ENCODE peak calls at places on chromosomes 4 and X, in five cellular contexts. One of them, this sample, is unnamed.

GRCh38 chr4:3836802-3837601 is 70.8 kb downstream of the ADRA2C start:
- DNase-seq in stimulated activated CD4-positive, alpha-beta T cell treated with anti-CD3 and anti-CD28 coated beads, TNF-alpha, amount 100 ng/mL, for 1 hour: no peak
- DNase-seq in SW480: peak; percentile 100
- DNase-seq in nucleus accumbens: no peak
- DNase-seq in activated CD4-positive, CD25-positive, alpha-beta regulatory T cell treated with anti-CD3 and anti-CD28 coated beads, Interleukin-2, amount 50 U/mL, for 72 hours: peak; percentile 42
- DNase-seq in this sample: no peak

GRCh38 chr4:53459548-53459947 is 82.1 kb downstream of the FIP1L1 start:
- DNase-seq in stimulated activated CD4-positive, alpha-beta T cell treated with anti-CD3 and anti-CD28 coated beads, TNF-alpha, amount 100 ng/mL, for 1 hour: no peak
- DNase-seq in SW480: no peak
- DNase-seq in nucleus accumbens: no peak
- DNase-seq in activated CD4-positive, CD25-positive, alpha-beta regulatory T cell treated with anti-CD3 and anti-CD28 coated beads, Interleukin-2, amount 50 U/mL, for 72 hours: no peak
- DNase-seq in this sample: no peak

GRCh38 chr4:73704314-73705055 is 35.9 kb upstream of the CXCL8 start:
- DNase-seq in stimulated activated CD4-positive, alpha-beta T cell treated with anti-CD3 and anti-CD28 coated beads, TNF-alpha, amount 100 ng/mL, for 1 hour: no peak
- DNase-seq in SW480: peak; percentile 10
- DNase-seq in nucleus accumbens: no peak
- DNase-seq in activated CD4-positive, CD25-positive, alpha-beta regulatory T cell treated with anti-CD3 and anti-CD28 coated beads, Interleukin-2, amount 50 U/mL, for 72 hours: no peak
- DNase-seq in this sample: peak; percentile 14

GRCh38 chr4:183130328-183131155 is 31.5 kb downstream of the WWC2 start:
- DNase-seq in stimulated activated CD4-positive, alpha-beta T cell treated with anti-CD3 and anti-CD28 coated beads, TNF-alpha, amount 100 ng/mL, for 1 hour: no peak
- DNase-seq in SW480: no peak
- DNase-seq in nucleus accumbens: no peak
- DNase-seq in activated CD4-positive, CD25-positive, alpha-beta regulatory T cell treated with anti-CD3 and anti-CD28 coated beads, Interleukin-2, amount 50 U/mL, for 72 hours: no peak
- DNase-seq in this sample: peak; percentile 40

GRCh38 chrX:132488819-132489255 is at the start of gene MBNL3:
- DNase-seq in stimulated activated CD4-positive, alpha-beta T cell treated with anti-CD3 and anti-CD28 coated beads, TNF-alpha, amount 100 ng/mL, for 1 hour: peak; percentile 43
- DNase-seq in SW480: peak; percentile 74
- DNase-seq in nucleus accumbens: peak; percentile 22
- DNase-seq in activated CD4-positive, CD25-positive, alpha-beta regulatory T cell treated with anti-CD3 and anti-CD28 coated beads, Interleukin-2, amount 50 U/mL, for 72 hours: peak; percentile 49
- DNase-seq in this sample: no peak

GRCh38 chr4:121938282-121939092 is 13.4 kb downstream of the TRPC3 start:
- DNase-seq in stimulated activated CD4-positive, alpha-beta T cell treated with anti-CD3 and anti-CD28 coated beads, TNF-alpha, amount 100 ng/mL, for 1 hour: no peak
- DNase-seq in SW480: no peak
- DNase-seq in nucleus accumbens: no peak
- DNase-seq in activated CD4-positive, CD25-positive, alpha-beta regulatory T cell treated with anti-CD3 and anti-CD28 coated beads, Interleukin-2, amount 50 U/mL, for 72 hours: no peak
- DNase-seq in this sample: no peak

GRCh38 chr4:138870739-138871633 is 144.6 kb upstream of the NOCT start:
- DNase-seq in stimulated activated CD4-positive, alpha-beta T cell treated with anti-CD3 and anti-CD28 coated beads, TNF-alpha, amount 100 ng/mL, for 1 hour: no peak
- DNase-seq in SW480: peak; percentile 56
- DNase-seq in nucleus accumbens: peak; percentile 53
- DNase-seq in activated CD4-positive, CD25-positive, alpha-beta regulatory T cell treated with anti-CD3 and anti-CD28 coated beads, Interleukin-2, amount 50 U/mL, for 72 hours: peak; percentile 38
- DNase-seq in this sample: peak; percentile 90

GRCh38 chr4:181619651-181620050 is 623.6 kb upstream of the TENM3 start:
- DNase-seq in stimulated activated CD4-positive, alpha-beta T cell treated with anti-CD3 and anti-CD28 coated beads, TNF-alpha, amount 100 ng/mL, for 1 hour: no peak
- DNase-seq in SW480: no peak
- DNase-seq in nucleus accumbens: no peak
- DNase-seq in activated CD4-positive, CD25-positive, alpha-beta regulatory T cell treated with anti-CD3 and anti-CD28 coated beads, Interleukin-2, amount 50 U/mL, for 72 hours: no peak
- DNase-seq in this sample: no peak

GRCh38 chrX:724256-724655 is 93.7 kb downstream of the SHOX start:
- DNase-seq in stimulated activated CD4-positive, alpha-beta T cell treated with anti-CD3 and anti-CD28 coated beads, TNF-alpha, amount 100 ng/mL, for 1 hour: no peak
- DNase-seq in SW480: no peak
- DNase-seq in nucleus accumbens: no peak
- DNase-seq in activated CD4-positive, CD25-positive, alpha-beta regulatory T cell treated with anti-CD3 and anti-CD28 coated beads, Interleukin-2, amount 50 U/mL, for 72 hours: no peak
- DNase-seq in this sample: no peak

GRCh38 chr4:532588-533317 is 33.7 kb downstream of the PIGG start:
- DNase-seq in stimulated activated CD4-positive, alpha-beta T cell treated with anti-CD3 and anti-CD28 coated beads, TNF-alpha, amount 100 ng/mL, for 1 hour: no peak
- DNase-seq in SW480: no peak
- DNase-seq in nucleus accumbens: no peak
- DNase-seq in activated CD4-positive, CD25-positive, alpha-beta regulatory T cell treated with anti-CD3 and anti-CD28 coated beads, Interleukin-2, amount 50 U/mL, for 72 hours: no peak
- DNase-seq in this sample: no peak

GRCh38 chrX:124023838-124024238 is 62.3 kb downstream of the STAG2 start:
- DNase-seq in stimulated activated CD4-positive, alpha-beta T cell treated with anti-CD3 and anti-CD28 coated beads, TNF-alpha, amount 100 ng/mL, for 1 hour: no peak
- DNase-seq in SW480: no peak
- DNase-seq in nucleus accumbens: no peak
- DNase-seq in activated CD4-positive, CD25-positive, alpha-beta regulatory T cell treated with anti-CD3 and anti-CD28 coated beads, Interleukin-2, amount 50 U/mL, for 72 hours: no peak
- DNase-seq in this sample: no peak

GRCh38 chrX:9858080-9858479 is 71.9 kb downstream of the SHROOM2 start:
- DNase-seq in stimulated activated CD4-positive, alpha-beta T cell treated with anti-CD3 and anti-CD28 coated beads, TNF-alpha, amount 100 ng/mL, for 1 hour: no peak
- DNase-seq in SW480: no peak
- DNase-seq in nucleus accumbens: no peak
- DNase-seq in activated CD4-positive, CD25-positive, alpha-beta regulatory T cell treated with anti-CD3 and anti-CD28 coated beads, Interleukin-2, amount 50 U/mL, for 72 hours: no peak
- DNase-seq in this sample: no peak

GRCh38 chr4:145195167-145195952 is 15.0 kb upstream of the OTUD4 start:
- DNase-seq in stimulated activated CD4-positive, alpha-beta T cell treated with anti-CD3 and anti-CD28 coated beads, TNF-alpha, amount 100 ng/mL, for 1 hour: no peak
- DNase-seq in SW480: peak; percentile 62
- DNase-seq in nucleus accumbens: no peak
- DNase-seq in activated CD4-positive, CD25-positive, alpha-beta regulatory T cell treated with anti-CD3 and anti-CD28 coated beads, Interleukin-2, amount 50 U/mL, for 72 hours: no peak
- DNase-seq in this sample: no peak

GRCh38 chr4:70505152-70505748 is 13.1 kb upstream of the AMTN start:
- DNase-seq in stimulated activated CD4-positive, alpha-beta T cell treated with anti-CD3 and anti-CD28 coated beads, TNF-alpha, amount 100 ng/mL, for 1 hour: peak; percentile 7
- DNase-seq in SW480: peak; percentile 12
- DNase-seq in nucleus accumbens: peak; percentile 6
- DNase-seq in activated CD4-positive, CD25-positive, alpha-beta regulatory T cell treated with anti-CD3 and anti-CD28 coated beads, Interleukin-2, amount 50 U/mL, for 72 hours: peak; percentile 42
- DNase-seq in this sample: peak; percentile 67

GRCh38 chr4:20254517-20255250 is 3.0 kb downstream of the SLIT2 start:
- DNase-seq in stimulated activated CD4-positive, alpha-beta T cell treated with anti-CD3 and anti-CD28 coated beads, TNF-alpha, amount 100 ng/mL, for 1 hour: no peak
- DNase-seq in SW480: no peak
- DNase-seq in nucleus accumbens: peak; percentile 24
- DNase-seq in activated CD4-positive, CD25-positive, alpha-beta regulatory T cell treated with anti-CD3 and anti-CD28 coated beads, Interleukin-2, amount 50 U/mL, for 72 hours: no peak
- DNase-seq in this sample: no peak

GRCh38 chr4:7371122-7371941 is 63.4 kb downstream of the PSAPL1 start:
- DNase-seq in stimulated activated CD4-positive, alpha-beta T cell treated with anti-CD3 and anti-CD28 coated beads, TNF-alpha, amount 100 ng/mL, for 1 hour: no peak
- DNase-seq in SW480: peak; percentile 7
- DNase-seq in nucleus accumbens: no peak
- DNase-seq in activated CD4-positive, CD25-positive, alpha-beta regulatory T cell treated with anti-CD3 and anti-CD28 coated beads, Interleukin-2, amount 50 U/mL, for 72 hours: no peak
- DNase-seq in this sample: no peak

GRCh38 chr4:87227704-87228560 is 7.5 kb upstream of the KLHL8 start:
- DNase-seq in stimulated activated CD4-positive, alpha-beta T cell treated with anti-CD3 and anti-CD28 coated beads, TNF-alpha, amount 100 ng/mL, for 1 hour: no peak
- DNase-seq in SW480: no peak
- DNase-seq in nucleus accumbens: no peak
- DNase-seq in activated CD4-positive, CD25-positive, alpha-beta regulatory T cell treated with anti-CD3 and anti-CD28 coated beads, Interleukin-2, amount 50 U/mL, for 72 hours: no peak
- DNase-seq in this sample: no peak

GRCh38 chr4:149441338-149441737 is 374.3 kb downstream of the IQCM start:
- DNase-seq in stimulated activated CD4-positive, alpha-beta T cell treated with anti-CD3 and anti-CD28 coated beads, TNF-alpha, amount 100 ng/mL, for 1 hour: no peak
- DNase-seq in SW480: no peak
- DNase-seq in nucleus accumbens: no peak
- DNase-seq in activated CD4-positive, CD25-positive, alpha-beta regulatory T cell treated with anti-CD3 and anti-CD28 coated beads, Interleukin-2, amount 50 U/mL, for 72 hours: no peak
- DNase-seq in this sample: no peak

GRCh38 chr4:41532880-41533279 is 5.1 kb upstream of the LIMCH1 start:
- DNase-seq in stimulated activated CD4-positive, alpha-beta T cell treated with anti-CD3 and anti-CD28 coated beads, TNF-alpha, amount 100 ng/mL, for 1 hour: no peak
- DNase-seq in SW480: no peak
- DNase-seq in nucleus accumbens: no peak
- DNase-seq in activated CD4-positive, CD25-positive, alpha-beta regulatory T cell treated with anti-CD3 and anti-CD28 coated beads, Interleukin-2, amount 50 U/mL, for 72 hours: no peak
- DNase-seq in this sample: no peak

GRCh38 chrX:42783456-42783855 is 5.5 kb upstream of the PPP1R2C start:
- DNase-seq in stimulated activated CD4-positive, alpha-beta T cell treated with anti-CD3 and anti-CD28 coated beads, TNF-alpha, amount 100 ng/mL, for 1 hour: no peak
- DNase-seq in SW480: no peak
- DNase-seq in nucleus accumbens: no peak
- DNase-seq in activated CD4-positive, CD25-positive, alpha-beta regulatory T cell treated with anti-CD3 and anti-CD28 coated beads, Interleukin-2, amount 50 U/mL, for 72 hours: no peak
- DNase-seq in this sample: no peak

GRCh38 chr4:134666640-134667039 is 465.1 kb upstream of the PABPC4L start:
- DNase-seq in stimulated activated CD4-positive, alpha-beta T cell treated with anti-CD3 and anti-CD28 coated beads, TNF-alpha, amount 100 ng/mL, for 1 hour: no peak
- DNase-seq in SW480: no peak
- DNase-seq in nucleus accumbens: no peak
- DNase-seq in activated CD4-positive, CD25-positive, alpha-beta regulatory T cell treated with anti-CD3 and anti-CD28 coated beads, Interleukin-2, amount 50 U/mL, for 72 hours: no peak
- DNase-seq in this sample: no peak

GRCh38 chrX:37603938-37604409 is 32.5 kb downstream of the LANCL3 start:
- DNase-seq in stimulated activated CD4-positive, alpha-beta T cell treated with anti-CD3 and anti-CD28 coated beads, TNF-alpha, amount 100 ng/mL, for 1 hour: no peak
- DNase-seq in SW480: no peak
- DNase-seq in nucleus accumbens: no peak
- DNase-seq in activated CD4-positive, CD25-positive, alpha-beta regulatory T cell treated with anti-CD3 and anti-CD28 coated beads, Interleukin-2, amount 50 U/mL, for 72 hours: no peak
- DNase-seq in this sample: no peak

GRCh38 chr4:16082038-16082423 is 1.8 kb downstream of the PROM1 start:
- DNase-seq in stimulated activated CD4-positive, alpha-beta T cell treated with anti-CD3 and anti-CD28 coated beads, TNF-alpha, amount 100 ng/mL, for 1 hour: no peak
- DNase-seq in SW480: no peak
- DNase-seq in nucleus accumbens: no peak
- DNase-seq in activated CD4-positive, CD25-positive, alpha-beta regulatory T cell treated with anti-CD3 and anti-CD28 coated beads, Interleukin-2, amount 50 U/mL, for 72 hours: no peak
- DNase-seq in this sample: no peak

GRCh38 chr4:147480891-147481576 is at the start of gene EDNRA:
- DNase-seq in stimulated activated CD4-positive, alpha-beta T cell treated with anti-CD3 and anti-CD28 coated beads, TNF-alpha, amount 100 ng/mL, for 1 hour: no peak
- DNase-seq in SW480: no peak
- DNase-seq in nucleus accumbens: no peak
- DNase-seq in activated CD4-positive, CD25-positive, alpha-beta regulatory T cell treated with anti-CD3 and anti-CD28 coated beads, Interleukin-2, amount 50 U/mL, for 72 hours: no peak
- DNase-seq in this sample: no peak

GRCh38 chrX:131073607-131074006 is 15.5 kb downstream of the ARHGAP36 start:
- DNase-seq in stimulated activated CD4-positive, alpha-beta T cell treated with anti-CD3 and anti-CD28 coated beads, TNF-alpha, amount 100 ng/mL, for 1 hour: no peak
- DNase-seq in SW480: no peak
- DNase-seq in nucleus accumbens: no peak
- DNase-seq in activated CD4-positive, CD25-positive, alpha-beta regulatory T cell treated with anti-CD3 and anti-CD28 coated beads, Interleukin-2, amount 50 U/mL, for 72 hours: no peak
- DNase-seq in this sample: no peak